ENCODE peak calls at places on chromosomes 1 and 21, in four cellular contexts. E is GM13977, G is transverse colon, J is ovary. V is an unnamed sample.

GRCh38 chr1:170309389-170310013 is 163.7 kb downstream of the NTMT2 start:
- DNase-seq in E (no peak), G (no peak), J (peak), V (no peak)

GRCh38 chr1:227841141-227841540 is 25.7 kb downstream of the PRSS38 start:
- DNase-seq in E (no peak), G (no peak), J (no peak), V (no peak)

GRCh38 chr1:82867781-82868180 is 1067.0 kb downstream of the ADGRL2 start:
- DNase-seq in E (no peak), G (no peak), J (no peak), V (no peak)

GRCh38 chr21:29304577-29304976 is 5.9 kb downstream of the BACH1 start:
- DNase-seq in E (no peak), G (no peak), J (no peak), V (no peak)

GRCh38 chr1:66439028-66439427 is 94.9 kb upstream of the SGIP1 start:
- DNase-seq in E (peak), G (no peak), J (no peak), V (no peak)

GRCh38 chr1:202192770-202193613 is 607 bp upstream of the LGR6 start:
- DNase-seq in E (peak), G (peak), J (no peak), V (peak)

GRCh38 chr1:167198518-167199133 is 22.1 kb upstream of the POU2F1 start:
- DNase-seq in E (no peak), G (no peak), J (no peak), V (no peak)

GRCh38 chr1:170619167-170620030 is 44.5 kb upstream of the PRRX1 start:
- DNase-seq in E (no peak), G (no peak), J (no peak), V (no peak)

GRCh38 chr1:155827450-155827849 is 29.6 kb downstream of the GON4L start:
- DNase-seq in E (no peak), G (no peak), J (no peak), V (no peak)

GRCh38 chr1:58813361-58813760 is 29.5 kb upstream of the JUN start:
- DNase-seq in E (no peak), G (no peak), J (no peak), V (no peak)

GRCh38 chr21:26072891-26073615 is 97.5 kb downstream of the APP start:
- DNase-seq in E (no peak), G (no peak), J (no peak), V (no peak)

GRCh38 chr1:198751741-198752140 is 112.9 kb downstream of the PTPRC start:
- DNase-seq in E (no peak), G (no peak), J (no peak), V (no peak)

GRCh38 chr1:8495928-8496401 is 178.1 kb downstream of the SLC45A1 start:
- DNase-seq in E (peak), G (no peak), J (no peak), V (no peak)

GRCh38 chr1:59596432-59596831 is 218.3 kb upstream of the HOOK1 start:
- DNase-seq in E (no peak), G (no peak), J (peak), V (no peak)

GRCh38 chr1:64934115-64934880 is 32.1 kb downstream of the JAK1 start:
- DNase-seq in E (no peak), G (no peak), J (peak), V (no peak)

GRCh38 chr1:94090761-94091160 is 30.2 kb downstream of the ABCA4 start:
- DNase-seq in E (no peak), G (no peak), J (no peak), V (no peak)

GRCh38 chr1:56819393-56819899 is at the start of gene FYB2:
- DNase-seq in E (no peak), G (peak), J (no peak), V (no peak)

GRCh38 chr1:234608026-234608719 is 1.8 kb downstream of the IRF2BP2 start:
- DNase-seq in E (peak), G (peak), J (peak), V (no peak)

GRCh38 chr1:224317383-224318045 is 12.5 kb downstream of the NVL start:
- DNase-seq in E (no peak), G (no peak), J (no peak), V (no peak)

GRCh38 chr1:228392111-228392936 is 14.3 kb downstream of the TRIM11 start:
- DNase-seq in E (no peak), G (no peak), J (no peak), V (no peak)

GRCh38 chr1:2854611-2855010 is 53.1 kb upstream of the TTC34 start:
- DNase-seq in E (no peak), G (no peak), J (no peak), V (no peak)

GRCh38 chr1:70224954-70225353 is 3.8 kb downstream of the SRSF11 start:
- DNase-seq in E (no peak), G (no peak), J (no peak), V (no peak)

GRCh38 chr1:26169201-26169600 is 438 bp upstream of the C1orf232 start:
- DNase-seq in E (no peak), G (no peak), J (no peak), V (no peak)

GRCh38 chr21:41359289-41359688 is 2.5 kb upstream of the MX2 start:
- DNase-seq in E (no peak), G (no peak), J (no peak), V (no peak)

GRCh38 chr1:165598676-165599059 is 32.4 kb upstream of the MGST3 start:
- DNase-seq in E (no peak), G (no peak), J (no peak), V (no peak)

GRCh38 chr1:178502330-178502714 is 5.6 kb upstream of the CLEC20A start:
- DNase-seq in E (no peak), G (no peak), J (no peak), V (no peak)

GRCh38 chr1:51215169-51215568 is 20.9 kb upstream of the RNF11 start:
- DNase-seq in E (no peak), G (no peak), J (no peak), V (no peak)

GRCh38 chr1:169890761-169891538 is 2.7 kb downstream of the SCYL3 start:
- DNase-seq in E (peak), G (peak), J (no peak), V (peak)

GRCh38 chr1:67298762-67299161 is 8.9 kb upstream of the IL12RB2 start:
- DNase-seq in E (no peak), G (no peak), J (no peak), V (no peak)

GRCh38 chr21:42319368-42319767 is 4.2 kb upstream of the TFF3 start:
- DNase-seq in E (no peak), G (no peak), J (no peak), V (no peak)

GRCh38 chr21:20451051-20451450 is 547.2 kb upstream of the NCAM2 start:
- DNase-seq in E (no peak), G (no peak), J (no peak), V (no peak)

GRCh38 chr1:234362558-234362957 is 10.7 kb upstream of the COA6 start:
- DNase-seq in E (no peak), G (no peak), J (no peak), V (no peak)

GRCh38 chr21:26801524-26801923 is 43.7 kb downstream of the ADAMTS1 start:
- DNase-seq in E (no peak), G (no peak), J (no peak), V (no peak)

GRCh38 chr1:41513388-41513745 is 28.9 kb upstream of the EDN2 start:
- DNase-seq in E (peak), G (no peak), J (no peak), V (no peak)

GRCh38 chr1:228336308-228337030 is 70.2 kb downstream of the TRIM11 start:
- DNase-seq in E (no peak), G (peak), J (peak), V (no peak)

GRCh38 chr1:43879414-43879813 is 54.2 kb upstream of the ARTN start:
- DNase-seq in E (no peak), G (no peak), J (no peak), V (no peak)

GRCh38 chr1:186994816-186995361 is 166.1 kb downstream of the PLA2G4A start:
- DNase-seq in E (no peak), G (no peak), J (no peak), V (no peak)

GRCh38 chr1:162878000-162878596 is 17.1 kb upstream of the CCDC190 start:
- DNase-seq in E (peak), G (peak), J (no peak), V (no peak)

GRCh38 chr1:162872981-162873380 is 12.0 kb upstream of the CCDC190 start:
- DNase-seq in E (no peak), G (no peak), J (no peak), V (no peak)

GRCh38 chr1:162876751-162877150 is 15.8 kb upstream of the CCDC190 start:
- DNase-seq in E (no peak), G (no peak), J (no peak), V (no peak)

GRCh38 chr1:162877412-162877811 is 16.4 kb upstream of the CCDC190 start:
- DNase-seq in E (no peak), G (no peak), J (no peak), V (no peak)

GRCh38 chr1:162873671-162874666 is 13.0 kb upstream of the CCDC190 start:
- DNase-seq in E (no peak), G (no peak), J (no peak), V (no peak)
- TF ChIP-seq CTCF in E (no peak), G (no peak), J (no peak), V (peak)

GRCh38 chr1:219461891-219462528 is 150.9 kb downstream of the ZC3H11B start:
- DNase-seq in E (no peak), G (no peak), J (no peak), V (no peak)
- TF ChIP-seq CTCF in E (no peak), G (no peak), J (no peak), V (no peak)

GRCh38 chr1:192880191-192880590 is 71.4 kb downstream of the RGS2 start:
- DNase-seq in E (no peak), G (no peak), J (no peak), V (no peak)

GRCh38 chr1:192878249-192878648 is 69.4 kb downstream of the RGS2 start:
- DNase-seq in E (no peak), G (peak), J (peak), V (no peak)

GRCh38 chr1:192877283-192877886 is 68.5 kb downstream of the RGS2 start:
- DNase-seq in E (no peak), G (no peak), J (no peak), V (no peak)

GRCh38 chr1:192884241-192884640 is 75.4 kb downstream of the RGS2 start:
- DNase-seq in E (no peak), G (no peak), J (no peak), V (no peak)

GRCh38 chr1:192879416-192879815 is 70.6 kb downstream of the RGS2 start:
- DNase-seq in E (no peak), G (no peak), J (no peak), V (no peak)
- TF ChIP-seq CTCF in E (no peak), G (no peak), J (no peak), V (no peak)

GRCh38 chr1:34418166-34418565 is 241.5 kb downstream of the C1orf94 start:
- DNase-seq in E (no peak), G (no peak), J (no peak), V (no peak)

GRCh38 chr1:34415140-34415539 is 238.4 kb downstream of the C1orf94 start:
- DNase-seq in E (no peak), G (no peak), J (no peak), V (no peak)

DNA sequence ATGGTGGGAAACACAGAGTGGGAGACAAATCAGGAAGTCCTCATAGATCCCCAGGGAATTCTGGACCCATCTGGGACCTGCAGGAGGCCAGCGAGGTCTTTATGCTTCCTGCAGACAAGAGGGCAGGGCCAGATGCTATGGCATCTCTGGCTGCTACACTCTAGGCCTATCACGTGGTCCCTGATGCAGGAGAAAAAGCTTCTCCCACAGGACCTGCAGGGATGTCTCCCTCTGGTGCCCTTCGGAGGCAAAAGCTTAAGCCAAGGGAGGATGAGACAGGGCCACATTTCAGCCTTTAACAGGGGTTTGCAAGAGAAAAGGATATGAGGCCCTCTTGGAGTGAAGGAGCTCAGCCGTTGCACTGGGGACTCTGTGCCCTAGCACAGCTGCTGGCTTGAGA is 243.0 kb downstream of the C1orf94 start:
- DNase-seq in E (no peak), G (no peak), J (no peak), V (no peak)
- TF ChIP-seq CTCF in E (no peak), G (no peak), J (no peak), V (no peak)

GRCh38 chr1:11057477-11057876 is 2.3 kb downstream of the SRM start:
- DNase-seq in E (no peak), G (no peak), J (no peak), V (no peak)
- TF ChIP-seq CTCF in E (no peak), G (no peak), J (no peak), V (no peak)